ENCODE peak calls at places on chromosomes 2 and 18, in ten cellular contexts. A, W, B, X, D, G, T, F, M and O are unnamed samples.

GRCh38 chr18:74468547-74469014 is 11.5 kb upstream of the DIPK1C start:
- DNase-seq in A (no peak), W (no peak), B (no peak), X (peak; percentile 44), D (no peak), G (no peak), T (peak; percentile 62), F (no peak), M (no peak), O (no peak)

GRCh38 chr2:190836767-190837166 is 43.9 kb upstream of the GLS start:
- DNase-seq in A (no peak), W (no peak), B (no peak), X (no peak), D (no peak), G (no peak), T (no peak), F (no peak), M (no peak), O (no peak)

GRCh38 chr2:164495491-164496223 is 125.6 kb downstream of the GRB14 start:
- DNase-seq in A (no peak), W (peak; percentile 42), B (peak; percentile 11), X (peak; percentile 78), D (no peak), G (peak; percentile 77), T (peak; percentile 50), F (peak; percentile 23), M (no peak), O (no peak)

GRCh38 chr2:30109856-30110255 is 37.0 kb upstream of the YPEL5 start:
- DNase-seq in A (no peak), W (no peak), B (no peak), X (no peak), D (no peak), G (no peak), T (peak; percentile 5), F (no peak), M (no peak), O (no peak)

GRCh38 chr2:40611196-40611595 is 159.3 kb upstream of the SLC8A1 start:
- DNase-seq in A (no peak), W (no peak), B (no peak), X (no peak), D (no peak), G (no peak), T (no peak), F (no peak), M (no peak), O (no peak)

GRCh38 chr2:18600255-18600613 is 10.9 kb upstream of the NT5C1B start:
- DNase-seq in A (no peak), W (no peak), B (no peak), X (no peak), D (no peak), G (no peak), T (no peak), F (no peak), M (no peak), O (no peak)

GRCh38 chr2:240306185-240306584 is 129.3 kb upstream of the GPC1 start:
- DNase-seq in A (peak; percentile 10), W (no peak), B (no peak), X (no peak), D (no peak), G (no peak), T (no peak), F (no peak), M (no peak), O (no peak)

GRCh38 chr2:182545420-182546167 is 118.8 kb upstream of the PDE1A start:
- DNase-seq in A (no peak), W (peak; percentile 20), B (no peak), X (peak; percentile 3), D (no peak), G (no peak), T (no peak), F (no peak), M (no peak), O (no peak)

GRCh38 chr2:32812316-32812715 is 134.4 kb upstream of the LTBP1 start:
- DNase-seq in A (no peak), W (no peak), B (no peak), X (no peak), D (no peak), G (no peak), T (no peak), F (no peak), M (no peak), O (no peak)

GRCh38 chr18:7813131-7813530 is 246.0 kb downstream of the PTPRM start:
- DNase-seq in A (no peak), W (no peak), B (no peak), X (no peak), D (no peak), G (no peak), T (no peak), F (no peak), M (no peak), O (no peak)

GRCh38 chr2:177433402-177433801 is 40.8 kb downstream of the AGPS start:
- DNase-seq in A (no peak), W (no peak), B (no peak), X (peak; percentile 11), D (no peak), G (no peak), T (peak; percentile 16), F (no peak), M (no peak), O (no peak)

GRCh38 chr2:177430425-177430824 is 37.9 kb downstream of the AGPS start:
- DNase-seq in A (no peak), W (no peak), B (no peak), X (no peak), D (no peak), G (no peak), T (no peak), F (no peak), M (no peak), O (no peak)

GRCh38 chr2:177434475-177434874 is 41.9 kb downstream of the AGPS start:
- DNase-seq in A (no peak), W (no peak), B (no peak), X (no peak), D (no peak), G (no peak), T (no peak), F (no peak), M (no peak), O (no peak)

GRCh38 chr2:177429688-177430325 is 37.2 kb downstream of the AGPS start:
- DNase-seq in A (no peak), W (no peak), B (no peak), X (peak; percentile 94), D (no peak), G (no peak), T (peak; percentile 80), F (no peak), M (no peak), O (no peak)

DNA sequence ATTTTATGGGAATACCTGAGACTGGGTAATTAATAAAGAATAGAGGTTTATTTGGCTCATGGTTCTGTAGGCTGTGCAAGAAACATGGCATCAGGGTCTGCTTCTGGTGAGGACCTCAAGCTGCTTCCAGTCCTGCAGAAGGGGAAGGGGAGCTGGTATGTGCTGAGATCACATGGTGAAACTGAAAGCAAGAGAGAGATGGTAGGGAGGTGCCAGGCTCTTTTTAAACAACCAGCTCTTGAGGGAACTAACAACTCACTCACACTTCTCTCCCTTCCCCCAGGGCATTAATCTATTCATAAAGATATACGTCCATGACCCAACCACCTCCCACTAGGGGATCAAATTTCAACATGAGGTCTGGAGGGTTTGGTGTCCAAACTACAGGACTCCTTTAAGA is 40.1 kb downstream of the AGPS start:
- DNase-seq in A (no peak), W (no peak), B (no peak), X (no peak), D (no peak), G (no peak), T (no peak), F (no peak), M (no peak), O (no peak)
- H3K9me3 ChIP-seq in A (peaks cover 24% of the 10 kb centered on the region), W (peaks cover 14% of the 10 kb centered on the region), B (peaks cover 20% of the 10 kb centered on the region), X (no peaks in the 10 kb centered on the region), D (no peaks in the 10 kb centered on the region), G (no peaks in the 10 kb centered on the region), T (peaks cover 6% of the 10 kb centered on the region), F (peaks cover 13% of the 10 kb centered on the region), M (no peaks in the 10 kb centered on the region), O (peaks cover 24% of the 10 kb centered on the region)

GRCh38 chr2:150391779-150392178 is 95.7 kb downstream of the RND3 start:
- DNase-seq in A (no peak), W (no peak), B (no peak), X (no peak), D (no peak), G (no peak), T (no peak), F (no peak), M (no peak), O (no peak)

GRCh38 chr2:150385211-150385610 is 102.3 kb downstream of the RND3 start:
- DNase-seq in A (no peak), W (no peak), B (no peak), X (no peak), D (no peak), G (no peak), T (no peak), F (no peak), M (no peak), O (no peak)

GRCh38 chr2:150388289-150388625 is 99.2 kb downstream of the RND3 start:
- DNase-seq in A (no peak), W (no peak), B (no peak), X (no peak), D (no peak), G (no peak), T (no peak), F (no peak), M (no peak), O (no peak)

GRCh38 chr2:150389487-150389886 is 98.0 kb downstream of the RND3 start:
- DNase-seq in A (no peak), W (no peak), B (no peak), X (peak; percentile 52), D (no peak), G (no peak), T (peak; percentile 15), F (no peak), M (no peak), O (no peak)

GRCh38 chr2:150387586-150388288 is 99.7 kb downstream of the RND3 start:
- DNase-seq in A (no peak), W (no peak), B (no peak), X (peak; percentile 35), D (no peak), G (no peak), T (peak; percentile 51), F (no peak), M (no peak), O (no peak)
- H3K9me3 ChIP-seq in A (no peaks in the 10 kb centered on the region), W (peaks cover 7% of the 10 kb centered on the region), B (peaks cover 2% of the 10 kb centered on the region), X (no peaks in the 10 kb centered on the region), D (no peaks in the 10 kb centered on the region), G (peaks cover 17% of the 10 kb centered on the region), T (no peaks in the 10 kb centered on the region), F (no peaks in the 10 kb centered on the region), M (no peaks in the 10 kb centered on the region), O (no peaks in the 10 kb centered on the region)

DNA sequence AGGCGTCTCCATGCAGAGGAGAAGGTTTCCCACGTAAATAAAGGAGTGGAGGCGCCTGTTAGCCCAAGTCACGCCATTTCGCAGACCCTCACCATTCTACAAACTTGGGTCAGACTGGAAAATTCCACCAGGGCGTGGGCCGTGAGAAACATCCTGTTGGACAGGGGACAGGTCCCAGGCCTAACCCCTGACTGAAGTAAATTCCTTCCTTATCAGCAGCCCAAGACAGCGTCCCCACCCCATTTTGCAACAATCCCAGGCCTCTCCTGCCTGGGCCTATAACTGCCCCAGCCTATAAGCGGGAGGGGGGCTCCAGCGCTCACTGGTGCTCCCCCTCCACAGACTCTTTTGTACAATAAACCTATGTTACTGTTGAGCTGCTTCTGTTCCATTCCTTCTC is 57.3 kb upstream of the CBLN2 start:
- DNase-seq in A (no peak), W (no peak), B (no peak), X (no peak), D (no peak), G (no peak), T (no peak), F (no peak), M (no peak), O (no peak)
- H3K9me3 ChIP-seq in A (no peaks in the 10 kb centered on the region), W (no peaks in the 10 kb centered on the region), B (no peaks in the 10 kb centered on the region), X (no peaks in the 10 kb centered on the region), D (no peaks in the 10 kb centered on the region), G (no peaks in the 10 kb centered on the region), T (peaks cover 25% of the 10 kb centered on the region), F (peaks cover 40% of the 10 kb centered on the region), M (no peaks in the 10 kb centered on the region), O (no peaks in the 10 kb centered on the region)

GRCh38 chr2:174166261-174166660 is 82.1 kb downstream of the OLA1 start:
- DNase-seq in A (no peak), W (no peak), B (no peak), X (no peak), D (no peak), G (no peak), T (peak; percentile 12), F (no peak), M (no peak), O (no peak)
- H3K9me3 ChIP-seq in A (peaks cover 7% of the 10 kb centered on the region), W (peaks cover 9% of the 10 kb centered on the region), B (peaks cover 12% of the 10 kb centered on the region), X (peaks cover 5% of the 10 kb centered on the region), D (no peaks in the 10 kb centered on the region), G (peaks cover 10% of the 10 kb centered on the region), T (no peaks in the 10 kb centered on the region), F (peaks cover 12% of the 10 kb centered on the region), M (peaks cover 11% of the 10 kb centered on the region), O (peaks cover 25% of the 10 kb centered on the region)